ENCODE peak calls at places on chromosome 14, in seven cellular contexts. V, W, J, L, E, Z and H are unnamed samples.

GRCh38 chr14:104770851-104771272 is 17.9 kb downstream of the SIVA1 start:
- DNase-seq in J (no peak), L (no peak), V (no peak), W (no peak), E (no peak), Z (no peak), H (peak)

GRCh38 chr14:39265741-39266588 is 32.2 kb downstream of the MIA2 start:
- DNase-seq in Z (peak), W (peak), E (no peak), V (no peak), L (no peak), J (no peak), H (peak)

GRCh38 chr14:105165134-105165704 is 3.4 kb downstream of the JAG2 start:
- DNase-seq in E (no peak), Z (no peak), W (no peak), L (no peak), V (no peak), J (no peak), H (no peak)

GRCh38 chr14:69529563-69529962 is 45.0 kb downstream of the PLEKHD1 start:
- DNase-seq in L (no peak), W (no peak), E (no peak), Z (no peak), V (no peak), J (no peak), H (no peak)

GRCh38 chr14:98198385-98198784 is 1073.6 kb downstream of the BCL11B start:
- DNase-seq in J (no peak), Z (no peak), E (no peak), W (no peak), L (no peak), V (no peak), H (no peak)

GRCh38 chr14:31717294-31718085 is 156.3 kb downstream of the NUBPL start:
- DNase-seq in V (no peak), J (no peak), W (no peak), L (no peak), Z (no peak), E (no peak), H (no peak)

GRCh38 chr14:21505009-21505553 is 6.1 kb downstream of the METTL3 start:
- DNase-seq in V (no peak), J (no peak), W (no peak), Z (no peak), L (no peak), E (no peak), H (no peak)

GRCh38 chr14:56738020-56738419 is 72.3 kb downstream of the OTX2 start:
- DNase-seq in Z (no peak), W (no peak), L (no peak), E (no peak), V (no peak), J (no peak), H (no peak)

GRCh38 chr14:49405291-49405690 is 180.9 kb downstream of the RPS29 start:
- DNase-seq in Z (no peak), L (no peak), E (no peak), W (peak), V (no peak), J (no peak), H (no peak)

GRCh38 chr14:59882957-59883356 is 12.4 kb upstream of the RTN1 start:
- DNase-seq in L (no peak), V (no peak), W (no peak), J (no peak), E (no peak), Z (no peak), H (no peak)

GRCh38 chr14:63650336-63650952 is 8.8 kb upstream of the WDR89 start:
- DNase-seq in W (no peak), L (no peak), Z (no peak), J (no peak), E (no peak), V (peak), H (no peak)

GRCh38 chr14:22474730-22475351 is 114.2 kb downstream of the DAD1 start:
- DNase-seq in Z (no peak), E (no peak), J (no peak), W (no peak), L (no peak), V (no peak), H (peak)

GRCh38 chr14:99716091-99716849 is 32.2 kb downstream of the CYP46A1 start:
- DNase-seq in Z (no peak), W (no peak), E (no peak), J (no peak), L (no peak), V (no peak), H (no peak)

GRCh38 chr14:100104523-100105300 is 39.5 kb downstream of the EVL start:
- DNase-seq in Z (peak), W (peak), L (no peak), E (peak), J (peak), V (no peak), H (no peak)

GRCh38 chr14:104509673-104510072 is 69.9 kb upstream of the C14orf180 start:
- DNase-seq in V (no peak), J (no peak), E (no peak), W (no peak), Z (no peak), L (peak), H (no peak)

GRCh38 chr14:104361921-104362681 is 217.5 kb upstream of the C14orf180 start:
- DNase-seq in V (no peak), E (no peak), W (no peak), L (no peak), J (no peak), Z (no peak), H (no peak)

GRCh38 chr14:101687756-101688546 is 73.6 kb upstream of the PPP2R5C start:
- DNase-seq in V (no peak), W (no peak), J (no peak), L (no peak), E (no peak), Z (no peak), H (no peak)

GRCh38 chr14:33794791-33795300 is 156.0 kb downstream of the EGLN3 start:
- DNase-seq in W (peak), L (no peak), Z (no peak), J (no peak), E (no peak), V (no peak), H (no peak)

GRCh38 chr14:106875503-106875902 is 1349.1 kb downstream of the TMEM121 start:
- DNase-seq in J (no peak), Z (no peak), E (no peak), W (no peak), L (peak), V (no peak), H (no peak)

GRCh38 chr14:60508707-60509437 is at the start of gene SIX6:
- DNase-seq in V (no peak), E (no peak), L (no peak), J (no peak), Z (no peak), W (no peak), H (no peak)

GRCh38 chr14:51552275-51552674 is 99.4 kb upstream of the FRMD6 start:
- DNase-seq in J (no peak), W (no peak), V (no peak), L (no peak), E (no peak), Z (no peak), H (peak)

GRCh38 chr14:24411468-24412454 is 13.0 kb downstream of the NYNRIN start:
- DNase-seq in J (no peak), V (no peak), Z (no peak), L (peak), E (peak), W (peak), H (peak)

GRCh38 chr14:98444077-98444476 is 827.9 kb downstream of the BCL11B start:
- DNase-seq in W (no peak), L (no peak), E (no peak), V (no peak), J (no peak), Z (no peak), H (no peak)

GRCh38 chr14:31592619-31593018 is 31.4 kb downstream of the NUBPL start:
- DNase-seq in L (no peak), Z (no peak), E (no peak), W (no peak), V (no peak), J (no peak), H (no peak)

GRCh38 chr14:74275265-74275841 is 27.4 kb downstream of the ABCD4 start:
- DNase-seq in L (no peak), W (peak), J (no peak), Z (peak), E (no peak), V (no peak), H (peak)

GRCh38 chr14:50371546-50371945 is 25.1 kb downstream of the CDKL1 start:
- DNase-seq in L (no peak), Z (no peak), J (no peak), E (no peak), W (no peak), V (no peak), H (no peak)

GRCh38 chr14:55446833-55447232 is 6.4 kb upstream of the TBPL2 start:
- DNase-seq in J (no peak), V (no peak), L (no peak), W (peak), Z (no peak), E (no peak), H (peak)

GRCh38 chr14:53894456-53894855 is 62.2 kb downstream of the BMP4 start:
- DNase-seq in E (peak), W (peak), Z (no peak), L (no peak), J (no peak), V (no peak), H (no peak)

GRCh38 chr14:51087024-51087423 is 7.9 kb downstream of the TRIM9 start:
- DNase-seq in L (peak), J (no peak), W (no peak), V (no peak), E (peak), Z (no peak), H (no peak)

GRCh38 chr14:31441273-31442110 is 15.8 kb downstream of the DTD2 start:
- DNase-seq in W (peak), J (no peak), Z (no peak), V (no peak), L (peak), E (peak), H (no peak)